ENCODE peak calls at places on chromosomes 5 and 9, in five cellular contexts. S is IMR-90; W is cardiac fibroblast; X is lower lobe of right lung; A is activated CD4-positive, CD25-positive, alpha-beta regulatory T cell treated with anti-CD3 and anti-CD28 coated beads, Interleukin-2, amount 50 U/mL, for 72 hours. Y is an unnamed sample.

GRCh38 chr5:158435161-158435616 is 576.2 kb upstream of the CLINT1 start:
- DNase-seq in W (no peak), S (no peak), X (no peak), A (no peak), Y (no peak)

GRCh38 chr9:34957492-34958410 is at the start of gene PHF24:
- DNase-seq in S (no peak), A (no peak), W (no peak), X (no peak), Y (no peak)

GRCh38 chr9:95819636-95820035 is 55.9 kb upstream of the ERCC6L2 start:
- DNase-seq in X (no peak), S (no peak), A (no peak), W (no peak), Y (no peak)

GRCh38 chr9:126791406-126792230 is 13.2 kb upstream of the ZBTB43 start:
- DNase-seq in W (peak), A (no peak), S (peak), X (peak), Y (no peak)

GRCh38 chr9:12774861-12775367 is at the start of gene LURAP1L:
- DNase-seq in X (no peak), S (peak), A (no peak), W (peak), Y (peak)

GRCh38 chr5:98397081-98397480 is 376.4 kb upstream of the RGMB start:
- DNase-seq in S (peak), W (peak), A (no peak), X (no peak), Y (no peak)

GRCh38 chr9:127455299-127455992 is 4.1 kb downstream of the LRSAM1 start:
- DNase-seq in W (no peak), S (no peak), X (peak), A (no peak), Y (no peak)

GRCh38 chr5:3163626-3164025 is 412.1 kb upstream of the IRX2 start:
- DNase-seq in A (no peak), X (no peak), W (no peak), S (no peak), Y (no peak)

GRCh38 chr5:139863855-139864558 is 68.4 kb downstream of the PSD2 start:
- DNase-seq in X (peak), A (peak), S (peak), W (peak), Y (peak)

GRCh38 chr9:136852664-136853595 is 784 bp downstream of the MAMDC4 start:
- DNase-seq in X (no peak), W (no peak), A (no peak), S (no peak), Y (no peak)

GRCh38 chr9:89477811-89478583 is 19.9 kb downstream of the SEMA4D start:
- DNase-seq in X (no peak), S (peak), A (peak), W (peak), Y (peak)

GRCh38 chr9:124032247-124032646 is 20.7 kb downstream of the LHX2 start:
- DNase-seq in S (no peak), A (no peak), W (no peak), X (no peak), Y (no peak)

GRCh38 chr5:93162201-93162654 is 418.8 kb downstream of the NR2F1-AS1 start:
- DNase-seq in A (no peak), X (no peak), S (no peak), W (peak), Y (no peak)

GRCh38 chr9:19488721-19489120 is 79.9 kb downstream of the ACER2 start:
- DNase-seq in S (no peak), X (no peak), W (no peak), A (no peak), Y (no peak)

GRCh38 chr5:140977003-140977402 is 10.7 kb downstream of the PCDHAC2 start:
- DNase-seq in W (peak), S (no peak), A (no peak), X (no peak), Y (no peak)

GRCh38 chr5:79771387-79771786 is 81.8 kb downstream of the CMYA5 start:
- DNase-seq in A (no peak), X (no peak), W (peak), S (peak), Y (no peak)

GRCh38 chr5:178940569-178941360 is at the start of gene ZNF454:
- DNase-seq in X (peak), S (peak), W (peak), A (no peak), Y (no peak)

GRCh38 chr5:33781286-33781685 is 110.5 kb downstream of the ADAMTS12 start:
- DNase-seq in S (peak), W (peak), A (no peak), X (no peak), Y (no peak)

GRCh38 chr9:108761530-108762347 is 94.0 kb downstream of the ACTL7B start:
- DNase-seq in X (no peak), A (no peak), S (peak), W (peak), Y (no peak)

GRCh38 chr9:33458444-33458843 is 11.1 kb upstream of the AQP3 start:
- DNase-seq in W (no peak), S (peak), A (no peak), X (no peak), Y (no peak)

GRCh38 chr5:134913254-134913653 is 8.3 kb downstream of the PCBD2 start:
- DNase-seq in S (no peak), A (no peak), X (no peak), W (no peak), Y (no peak)

GRCh38 chr5:73812457-73812856 is 186.5 kb downstream of the ARHGEF28 start:
- DNase-seq in A (no peak), X (no peak), S (no peak), W (no peak), Y (no peak)

GRCh38 chr5:24401767-24402166 is 243.0 kb downstream of the CDH10 start:
- DNase-seq in X (no peak), S (no peak), W (peak), A (no peak), Y (no peak)

GRCh38 chr9:71740199-71740598 is 28.1 kb downstream of the CEMIP2 start:
- DNase-seq in W (no peak), S (no peak), A (no peak), X (no peak), Y (no peak)

GRCh38 chr5:78526049-78526525 is 122.5 kb downstream of the LHFPL2 start:
- DNase-seq in S (peak), W (peak), A (no peak), X (no peak), Y (no peak)

GRCh38 chr5:54146390-54146789 is 164.0 kb downstream of the ARL15 start:
- DNase-seq in X (no peak), S (no peak), A (no peak), W (no peak), Y (no peak)

GRCh38 chr5:38596997-38597396 is 40.6 kb upstream of the LIFR start:
- DNase-seq in W (no peak), X (no peak), A (no peak), S (no peak), Y (no peak)

GRCh38 chr5:36744678-36745659 is 131.6 kb upstream of the NIPBL start:
- DNase-seq in X (peak), W (peak), A (no peak), S (peak), Y (peak)

GRCh38 chr9:14336244-14336643 is 22.3 kb upstream of the NFIB start:
- DNase-seq in S (no peak), X (no peak), A (no peak), W (no peak), Y (no peak)

GRCh38 chr9:85453850-85454249 is 287.9 kb downstream of the AGTPBP1 start:
- DNase-seq in A (no peak), W (no peak), X (no peak), S (no peak), Y (no peak)